ENCODE peak calls at places on chromosome 18, in four cellular contexts. W is upper lobe of right lung, A is cardiac fibroblast, Q is endodermal cell. J is an unnamed sample.

GRCh38 chr18:56615738-56616520 is 22.5 kb downstream of the TXNL1 start:
- DNase-seq in A (no peak), W (peak), Q (no peak), J (no peak)

GRCh38 chr18:24672165-24672950 is 211.9 kb downstream of the HRH4 start:
- DNase-seq in Q (no peak), A (no peak), W (no peak), J (peak)

GRCh38 chr18:35393716-35394115 is 16.6 kb upstream of the ZNF396 start:
- DNase-seq in W (no peak), A (no peak), Q (no peak), J (no peak)

GRCh38 chr18:63994783-63995399 is 25.0 kb downstream of the SERPINB8 start:
- DNase-seq in Q (peak), W (no peak), A (peak), J (peak)

GRCh38 chr18:26271917-26272549 is 45.8 kb downstream of the TAF4B start:
- DNase-seq in Q (peak), W (no peak), A (no peak), J (no peak)

GRCh38 chr18:62841405-62841804 is 126.1 kb downstream of the PHLPP1 start:
- DNase-seq in A (no peak), W (no peak), Q (no peak), J (no peak)

GRCh38 chr18:10051877-10052631 is 138.2 kb downstream of the VAPA start:
- DNase-seq in W (no peak), Q (no peak), A (peak), J (peak)

GRCh38 chr18:62876106-62876505 is 160.8 kb downstream of the PHLPP1 start:
- DNase-seq in W (no peak), A (no peak), Q (no peak), J (no peak)

GRCh38 chr18:27540126-27540525 is 355.0 kb upstream of the CHST9 start:
- DNase-seq in A (no peak), Q (peak), W (no peak), J (no peak)

GRCh38 chr18:62702259-62702658 is 13.1 kb upstream of the PHLPP1 start:
- DNase-seq in A (no peak), W (no peak), Q (no peak), J (no peak)

GRCh38 chr18:38256366-38256765 is 690.8 kb upstream of the CELF4 start:
- DNase-seq in Q (no peak), W (no peak), A (no peak), J (no peak)

GRCh38 chr18:24850532-24850931 is 390.1 kb downstream of the HRH4 start:
- DNase-seq in A (no peak), W (no peak), Q (no peak), J (no peak)

GRCh38 chr18:76394780-76395476 is 100.1 kb downstream of the ZNF516 start:
- DNase-seq in A (peak), W (no peak), Q (no peak), J (peak)

GRCh38 chr18:76005632-76006031 is 489.4 kb downstream of the ZNF516 start:
- DNase-seq in Q (no peak), A (no peak), W (no peak), J (no peak)

GRCh38 chr18:49658871-49659378 is 97.1 kb downstream of the LIPG start:
- DNase-seq in A (no peak), Q (peak), W (no peak), J (no peak)

GRCh38 chr18:58202406-58202730 is 158.3 kb downstream of the NEDD4L start:
- DNase-seq in Q (no peak), W (no peak), A (no peak), J (no peak)

GRCh38 chr18:79924814-79925655 is 26.4 kb downstream of the SLC66A2 start:
- DNase-seq in W (peak), Q (peak), A (no peak), J (no peak)

GRCh38 chr18:69574401-69574800 is 173.7 kb downstream of the DOK6 start:
- DNase-seq in A (peak), Q (no peak), W (no peak), J (peak)

GRCh38 chr18:78896111-78896510 is 83.5 kb upstream of the SALL3 start:
- DNase-seq in A (no peak), Q (peak), W (no peak), J (no peak)

DNA sequence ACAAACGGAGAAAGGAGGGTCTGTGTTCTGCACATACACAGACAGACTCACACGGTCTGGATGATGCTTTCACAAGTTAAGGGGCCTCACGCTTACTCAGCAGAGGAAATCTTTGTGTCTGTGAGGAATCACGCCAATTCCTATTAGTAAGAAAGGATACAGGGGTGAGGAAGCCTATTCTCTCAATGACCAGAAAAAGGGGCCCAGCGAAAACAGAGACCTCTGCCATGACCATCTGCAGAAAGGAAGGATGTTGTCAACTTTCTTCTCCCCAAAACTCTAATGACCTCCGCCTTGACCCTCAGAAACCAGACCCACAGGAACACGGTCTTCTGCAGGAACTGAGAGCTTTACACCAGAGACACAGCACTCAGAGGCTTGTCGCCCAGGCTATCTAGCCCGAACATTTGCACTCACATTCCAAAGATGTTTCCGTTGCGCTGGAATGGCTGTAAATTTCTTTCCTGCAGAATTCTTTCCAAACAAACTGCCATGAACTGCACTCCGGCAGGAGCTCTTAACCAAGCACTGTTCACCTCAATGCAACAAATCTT is 186.3 kb downstream of the TCF4 start:
- DNase-seq in Q (peak), A (peak), W (no peak), J (peak)
- H3K4me3 ChIP-seq in Q (no peak), A (peak), W (peak), J (no peak)

GRCh38 chr18:48108136-48108535 is 177.7 kb upstream of the SMAD2 start:
- DNase-seq in W (no peak), Q (no peak), A (no peak), J (no peak)

GRCh38 chr18:48106976-48107781 is 176.7 kb upstream of the SMAD2 start:
- DNase-seq in Q (peak), W (no peak), A (no peak), J (no peak)

GRCh38 chr18:48106498-48106897 is 176.0 kb upstream of the SMAD2 start:
- DNase-seq in A (no peak), Q (no peak), W (no peak), J (no peak)

GRCh38 chr18:48111547-48111946 is 181.1 kb upstream of the SMAD2 start:
- DNase-seq in W (no peak), Q (no peak), A (no peak), J (no peak)

DNA sequence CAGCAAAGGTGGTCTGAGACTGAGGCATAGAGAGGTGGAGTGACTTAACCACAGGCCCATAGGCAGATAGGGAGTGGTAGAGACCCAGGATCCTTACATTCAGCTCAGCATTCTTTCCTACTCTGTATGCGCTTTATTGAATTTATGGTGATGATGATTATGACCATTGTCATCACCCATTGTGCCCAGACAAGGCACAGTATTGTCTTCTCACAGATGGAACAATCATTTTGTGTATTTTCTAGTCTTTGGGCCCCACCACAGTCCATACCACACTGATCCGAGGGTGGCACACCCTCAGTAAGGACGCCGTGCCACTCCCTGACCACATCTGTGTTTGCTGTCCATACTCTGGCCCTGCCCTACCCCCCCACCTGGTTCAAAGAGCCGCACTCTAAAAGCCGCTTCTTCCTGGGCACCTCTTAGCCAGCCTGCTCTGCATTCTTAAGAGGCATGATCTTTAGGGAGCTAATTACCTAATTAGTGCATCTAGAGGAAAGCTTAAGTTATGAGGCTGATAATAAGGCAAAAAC is 179.6 kb upstream of the SMAD2 start:
- DNase-seq in W (no peak), Q (no peak), A (no peak), J (no peak)
- TF ChIP-seq CTCF in W (no peak), Q (no peak), A (no peak), J (no peak)

DNA sequence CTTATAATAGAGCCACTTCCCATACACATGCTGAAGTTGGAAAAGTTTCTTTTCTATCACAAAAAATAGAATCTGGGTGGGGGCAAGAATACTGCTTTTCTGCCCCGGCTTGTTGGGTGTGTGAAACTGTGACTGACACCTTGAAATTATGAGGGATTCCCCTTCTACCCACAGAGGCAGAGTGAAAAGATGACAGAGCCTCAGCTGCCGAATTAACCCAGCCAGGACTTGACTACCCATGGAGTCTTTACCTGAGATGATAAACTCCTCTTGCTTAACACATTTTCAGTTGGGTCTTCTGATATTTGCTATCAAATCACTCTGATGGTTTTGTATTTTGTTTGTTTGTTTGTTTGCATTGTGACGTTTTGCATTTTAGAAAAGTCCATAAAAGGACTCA is 66.0 kb upstream of the PMAIP1 start:
- DNase-seq in W (no peak), A (no peak), Q (no peak), J (no peak)
- H3K4me3 ChIP-seq in W (no peak), A (no peak), Q (no peak), J (no peak)

GRCh38 chr18:46677609-46678470 is 20.8 kb upstream of the LOXHD1 start:
- DNase-seq in A (peak), Q (peak), W (no peak), J (no peak)
- TF ChIP-seq CTCF in A (no peak), Q (peak), W (no peak), J (no peak)

DNA sequence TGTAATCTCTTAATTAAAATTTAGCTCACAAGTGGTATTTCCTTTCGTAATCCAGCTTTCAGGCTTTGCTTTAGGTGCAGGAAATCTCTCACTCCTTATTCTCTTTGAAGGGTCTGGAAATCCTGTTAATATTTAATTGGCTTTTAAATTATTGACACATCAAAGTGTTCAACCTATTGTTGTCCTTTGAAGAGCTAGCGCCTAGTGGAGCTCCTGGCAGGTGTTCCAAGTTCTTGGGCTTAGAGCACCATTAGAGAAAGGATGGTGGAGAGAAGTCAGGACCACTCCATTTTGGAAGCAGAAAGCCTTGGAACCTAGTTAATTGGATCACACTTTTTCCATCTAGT is 92.4 kb downstream of the CABLES1 start:
- DNase-seq in A (no peak), Q (no peak), W (no peak), J (no peak)
- H3K4me3 ChIP-seq in A (no peak), Q (no peak), W (no peak), J (no peak)

DNA sequence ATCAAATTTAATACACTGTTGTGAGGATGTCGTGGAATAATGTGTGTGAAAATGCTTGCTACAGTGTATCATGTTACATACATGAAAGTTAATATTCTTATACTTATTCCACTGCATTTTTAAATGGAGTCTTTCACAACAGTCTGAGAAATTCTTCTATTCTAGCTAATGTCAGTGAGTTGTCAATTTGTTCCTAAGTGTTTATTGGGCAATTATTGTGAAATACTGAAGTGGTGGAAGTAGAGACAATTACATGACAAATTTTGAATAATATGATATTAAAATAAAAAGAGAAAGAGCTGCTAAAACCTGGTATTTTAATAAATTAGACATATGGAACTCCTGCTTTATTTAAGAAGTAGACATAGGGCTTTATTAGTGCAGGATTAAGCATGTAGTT is 176.1 kb downstream of the PTPRM start:
- DNase-seq in W (no peak), A (no peak), Q (no peak), J (no peak)
- TF ChIP-seq CTCF in W (no peak), A (no peak), Q (no peak), J (no peak)

DNA sequence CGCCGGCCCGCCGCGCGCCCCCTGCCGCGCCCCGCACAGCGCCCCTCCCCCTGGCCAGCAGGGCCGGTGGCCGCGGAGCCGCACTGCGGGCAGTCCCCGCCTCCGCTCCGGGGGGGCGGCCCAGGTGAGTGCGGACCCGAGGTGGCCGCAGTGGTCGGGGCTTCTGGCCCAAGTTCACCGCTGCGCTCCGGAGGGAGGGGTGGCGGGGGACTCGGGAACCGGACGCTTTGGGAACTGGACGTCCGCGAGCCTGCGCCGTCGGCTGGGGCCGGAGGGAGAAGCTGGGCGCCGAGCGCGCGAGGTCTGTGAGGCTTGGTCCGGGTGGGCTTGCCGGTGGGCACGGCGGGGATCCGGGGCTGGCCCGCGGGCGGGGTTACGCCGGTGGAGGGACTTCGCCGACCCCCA is 587 bp upstream of the LDLRAD4 start:
- DNase-seq in Q (peak), A (no peak), W (peak), J (no peak)
- H3K4me3 ChIP-seq in Q (peak), A (peak), W (peak), J (peak)

GRCh38 chr18:477565-477964 is 22.9 kb downstream of the COLEC12 start:
- DNase-seq in A (no peak), Q (no peak), W (no peak), J (no peak)
- TF ChIP-seq CTCF in A (peak), Q (peak), W (peak), J (peak)